ENCODE peak calls at places on chromosome 7, in seven cellular contexts. A is H1, Q is GM12891, C is HepG2, V is GM12892, O is SK-N-SH, M is GM12878. G is an unnamed sample.

GRCh38 chr7:80640841-80641240 is 2.4 kb downstream of the CD36 start:
- DNase-seq in A (no peak), Q (no peak), C (no peak), V (no peak), O (no peak), M (no peak), G (no peak)

GRCh38 chr7:4109481-4110110 is 572.5 kb upstream of the FOXK1 start:
- DNase-seq in A (no peak), Q (no peak), C (no peak), V (no peak), O (no peak), M (no peak), G (no peak)

GRCh38 chr7:55074008-55074499 is 55.2 kb downstream of the EGFR start:
- DNase-seq in A (peak; percentile 43), Q (peak; percentile 46), C (peak; percentile 44), V (peak; percentile 47), O (no peak), M (peak; percentile 91), G (no peak)

GRCh38 chr7:50653997-50654425 is 88.8 kb upstream of the DDC start:
- DNase-seq in A (no peak), Q (no peak), C (no peak), V (no peak), O (no peak), M (no peak), G (no peak)

GRCh38 chr7:145105561-145105960 is 269.7 kb upstream of the TPK1 start:
- DNase-seq in A (no peak), Q (no peak), C (no peak), V (no peak), O (no peak), M (no peak), G (no peak)

GRCh38 chr7:107960306-107960705 is 42.7 kb downstream of the LAMB1 start:
- DNase-seq in A (no peak), Q (no peak), C (no peak), V (no peak), O (no peak), M (no peak), G (no peak)

GRCh38 chr7:78149787-78150186 is 351.2 kb downstream of the PHTF2 start:
- DNase-seq in A (no peak), Q (no peak), C (no peak), V (no peak), O (no peak), M (no peak), G (no peak)

GRCh38 chr7:35729061-35729783 is 34.3 kb upstream of the HERPUD2 start:
- DNase-seq in A (no peak), Q (no peak), C (no peak), V (no peak), O (no peak), M (peak; percentile 96), G (no peak)

GRCh38 chr7:42123716-42124115 is 113.3 kb downstream of the GLI3 start:
- DNase-seq in A (no peak), Q (no peak), C (no peak), V (no peak), O (no peak), M (no peak), G (no peak)

GRCh38 chr7:70619130-70619529 is 512.8 kb upstream of the GALNT17 start:
- DNase-seq in A (no peak), Q (no peak), C (no peak), V (no peak), O (peak; percentile 58), M (no peak), G (no peak)

GRCh38 chr7:395643-396042 is 105.7 kb downstream of the FOXL3 start:
- DNase-seq in A (no peak), Q (no peak), C (no peak), V (no peak), O (no peak), M (no peak), G (no peak)

GRCh38 chr7:48938539-48938938 is 14.2 kb downstream of the CDC14C start:
- DNase-seq in A (no peak), Q (no peak), C (no peak), V (no peak), O (no peak), M (no peak), G (no peak)

GRCh38 chr7:25765110-25765509 is 386.9 kb upstream of the NFE2L3 start:
- DNase-seq in A (no peak), Q (no peak), C (no peak), V (no peak), O (no peak), M (no peak), G (no peak)

GRCh38 chr7:28811990-28812389 is 146.1 kb downstream of the TRIL start:
- DNase-seq in A (no peak), Q (no peak), C (no peak), V (no peak), O (no peak), M (no peak), G (no peak)

GRCh38 chr7:69775231-69775771 is 177.0 kb downstream of the AUTS2 start:
- DNase-seq in A (no peak), Q (no peak), C (no peak), V (no peak), O (no peak), M (no peak), G (no peak)

GRCh38 chr7:17807242-17807641 is 133.1 kb downstream of the SNX13 start:
- DNase-seq in A (peak; percentile 13), Q (no peak), C (no peak), V (no peak), O (no peak), M (no peak), G (peak; percentile 20)

GRCh38 chr7:143954163-143954894 is at the start of gene OR2F1:
- DNase-seq in A (no peak), Q (no peak), C (no peak), V (no peak), O (no peak), M (no peak), G (no peak)

GRCh38 chr7:140176271-140176701 is 497 bp downstream of the KDM7A start:
- DNase-seq in A (no peak), Q (peak; percentile 13), C (no peak), V (peak; percentile 14), O (peak; percentile 80), M (no peak), G (no peak)

GRCh38 chr7:133705596-133705995 is 421.5 kb upstream of the LRGUK start:
- DNase-seq in A (no peak), Q (no peak), C (no peak), V (no peak), O (no peak), M (no peak), G (no peak)

GRCh38 chr7:159035571-159036073 is 109.0 kb downstream of the VIPR2 start:
- DNase-seq in A (no peak), Q (no peak), C (no peak), V (no peak), O (no peak), M (no peak), G (no peak)

GRCh38 chr7:104931181-104931781 is 82.7 kb upstream of the KMT2E start:
- DNase-seq in A (no peak), Q (no peak), C (no peak), V (no peak), O (peak; percentile 86), M (no peak), G (no peak)

DNA sequence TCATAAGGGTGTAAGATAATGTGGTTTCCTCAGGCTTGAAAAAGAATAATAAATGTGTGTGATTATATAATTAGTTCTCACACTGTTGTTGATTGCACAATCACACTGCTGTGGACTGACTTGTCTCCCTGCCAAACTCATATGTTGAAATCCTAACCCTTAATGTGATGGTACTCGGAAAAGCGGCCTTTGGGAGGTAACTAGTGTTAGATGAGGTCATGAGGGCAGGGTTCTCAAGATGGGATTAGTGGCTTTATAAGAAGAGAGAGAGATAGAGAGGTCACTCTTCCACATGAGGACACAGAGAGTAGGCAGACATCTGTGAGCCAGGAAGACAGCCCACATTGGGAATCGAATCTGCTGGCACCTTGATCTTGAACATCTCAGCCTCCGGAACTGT is 128.4 kb upstream of the COL1A2 start:
- DNase-seq in A (no peak), Q (no peak), C (no peak), V (no peak), O (no peak), M (no peak), G (no peak)
- TF ChIP-seq TAF1 in A (no peak), Q (no peak), C (no peak), V (no peak), O (no peak), M (no peak), G (no peak)

GRCh38 chr7:44326261-44327125 is 1.1 kb upstream of the CAMK2B start:
- DNase-seq in A (no peak), Q (no peak), C (no peak), V (no peak), O (no peak), M (no peak), G (no peak)
- TF ChIP-seq TAF1 in A (no peak), Q (no peak), C (no peak), V (no peak), O (no peak), M (no peak), G (no peak)

GRCh38 chr7:141550694-141551079 is 523 bp upstream of the AGK start:
- DNase-seq in A (no peak), Q (peak; percentile 4), C (no peak), V (peak; percentile 10), O (peak; percentile 68), M (no peak), G (no peak)
- TF ChIP-seq TAF1 in A (no peak), Q (no peak), C (no peak), V (no peak), O (no peak), M (no peak), G (no peak)

GRCh38 chr7:132666076-132666775 is 90.0 kb upstream of the PLXNA4 start:
- DNase-seq in A (no peak), Q (no peak), C (no peak), V (no peak), O (no peak), M (no peak), G (no peak)
- TF ChIP-seq TAF1 in A (no peak), Q (no peak), C (no peak), V (no peak), O (no peak), M (no peak), G (no peak)

DNA sequence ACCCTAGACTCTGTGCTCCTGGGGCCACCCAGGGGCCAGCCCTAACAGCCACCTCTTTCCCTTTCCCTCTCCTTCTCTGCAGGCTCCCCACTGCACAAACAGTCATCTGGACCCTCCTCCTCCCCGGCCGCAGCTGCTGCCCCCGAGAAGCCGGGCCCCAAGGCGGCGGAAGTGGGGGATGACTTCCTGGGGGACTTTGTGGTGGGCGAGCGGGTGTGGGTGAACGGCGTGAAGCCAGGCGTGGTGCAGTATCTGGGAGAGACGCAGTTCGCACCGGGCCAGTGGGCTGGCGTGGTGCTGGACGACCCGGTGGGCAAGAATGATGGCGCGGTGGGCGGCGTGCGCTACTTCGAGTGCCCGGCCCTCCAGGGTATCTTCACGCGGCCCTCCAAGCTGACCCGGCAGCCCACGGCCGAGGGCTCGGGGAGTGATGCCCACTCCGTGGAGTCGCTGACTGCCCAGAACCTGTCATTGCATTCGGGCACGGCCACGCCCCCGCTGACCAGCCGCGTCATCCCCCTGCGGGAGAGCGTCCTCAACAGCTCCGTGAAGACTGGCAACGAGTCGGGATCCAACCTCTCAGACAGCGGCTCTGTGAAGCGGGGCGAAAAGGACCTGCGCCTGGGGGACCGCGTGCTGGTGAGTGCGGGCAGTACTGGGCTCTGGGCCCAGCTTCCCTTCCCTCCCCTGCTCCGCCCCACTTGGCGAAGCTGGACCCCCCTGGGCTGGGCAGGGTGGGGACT is 49.3 kb downstream of the CLIP2 start:
- DNase-seq in A (no peak), Q (no peak), C (no peak), V (no peak), O (no peak), M (no peak), G (no peak)
- TF ChIP-seq TAF1 in A (no peak), Q (no peak), C (no peak), V (no peak), O (no peak), M (no peak), G (no peak)

G was measured in K562.